ENCODE peak calls at places on chromosomes 4 and X, in six cellular contexts. F, J, W, O, D and H are unnamed samples.

GRCh38 chrX:64204701-64205440 is 637 bp downstream of the AMER1 start:
- DNase-seq in F (peak; percentile 42), J (peak; percentile 0), W (peak; percentile 41), O (peak; percentile 31), D (peak; percentile 53), H (peak; percentile 28)

GRCh38 chrX:135185795-135186443 is 14.7 kb upstream of the CT55 start:
- DNase-seq in F (peak; percentile 34), J (peak; percentile 36), W (peak; percentile 30), O (peak; percentile 54), D (no peak), H (peak; percentile 32)

GRCh38 chrX:7996414-7996813 is 69.2 kb upstream of the PNPLA4 start:
- DNase-seq in F (no peak), J (peak; percentile 28), W (peak; percentile 18), O (peak; percentile 10), D (no peak), H (peak; percentile 9)

GRCh38 chrX:16212436-16212835 is 45.2 kb downstream of the MAGEB17 start:
- DNase-seq in F (no peak), J (peak; percentile 0), W (peak; percentile 35), O (peak; percentile 7), D (no peak), H (no peak)

GRCh38 chr4:38424171-38424871 is 239.7 kb upstream of the KLF3 start:
- DNase-seq in F (no peak), J (peak; percentile 93), W (peak; percentile 4), O (no peak), D (peak; percentile 63), H (peak; percentile 67)

GRCh38 chrX:27309406-27309805 is 153.7 kb downstream of the PPP4R3C start:
- DNase-seq in F (no peak), J (no peak), W (peak; percentile 89), O (no peak), D (no peak), H (no peak)

GRCh38 chr4:145083891-145084640 is 13.9 kb downstream of the ANAPC10 start:
- DNase-seq in F (no peak), J (peak; percentile 10), W (no peak), O (no peak), D (no peak), H (no peak)

GRCh38 chr4:167642250-167642649 is 408.0 kb upstream of the SPOCK3 start:
- DNase-seq in F (no peak), J (no peak), W (peak; percentile 13), O (no peak), D (no peak), H (no peak)

GRCh38 chr4:147110473-147110872 is 164.8 kb upstream of the TTC29 start:
- DNase-seq in F (no peak), J (no peak), W (no peak), O (no peak), D (no peak), H (no peak)

GRCh38 chrX:155871934-155872333 is 9.2 kb upstream of the VAMP7 start:
- DNase-seq in F (no peak), J (no peak), W (no peak), O (no peak), D (no peak), H (no peak)

GRCh38 chr4:7654550-7655266 is 220.0 kb upstream of the PSAPL1 start:
- DNase-seq in F (no peak), J (no peak), W (no peak), O (no peak), D (no peak), H (no peak)

GRCh38 chr4:112552668-112553067 is 36.7 kb upstream of the NEUROG2 start:
- DNase-seq in F (no peak), J (peak; percentile 17), W (no peak), O (no peak), D (no peak), H (no peak)

GRCh38 chrX:85992811-85993229 is 54.5 kb downstream of the CHM start:
- DNase-seq in F (no peak), J (peak; percentile 3), W (peak; percentile 22), O (no peak), D (no peak), H (no peak)

GRCh38 chrX:55521687-55522086 is 32.0 kb upstream of the USP51 start:
- DNase-seq in F (no peak), J (no peak), W (no peak), O (no peak), D (no peak), H (no peak)

GRCh38 chr4:146398896-146399443 is 122.8 kb downstream of the SLC10A7 start:
- DNase-seq in F (no peak), J (no peak), W (no peak), O (peak; percentile 36), D (no peak), H (no peak)

GRCh38 chr4:102867278-102868152 is 1.3 kb upstream of the CISD2 start:
- DNase-seq in F (no peak), J (no peak), W (no peak), O (no peak), D (no peak), H (no peak)

GRCh38 chr4:123777297-123777859 is 380.8 kb downstream of the SPRY1 start:
- DNase-seq in F (no peak), J (no peak), W (peak; percentile 29), O (no peak), D (no peak), H (no peak)

GRCh38 chr4:15744016-15744415 is 34.1 kb upstream of the CD38 start:
- DNase-seq in F (no peak), J (no peak), W (no peak), O (no peak), D (no peak), H (no peak)

DNA sequence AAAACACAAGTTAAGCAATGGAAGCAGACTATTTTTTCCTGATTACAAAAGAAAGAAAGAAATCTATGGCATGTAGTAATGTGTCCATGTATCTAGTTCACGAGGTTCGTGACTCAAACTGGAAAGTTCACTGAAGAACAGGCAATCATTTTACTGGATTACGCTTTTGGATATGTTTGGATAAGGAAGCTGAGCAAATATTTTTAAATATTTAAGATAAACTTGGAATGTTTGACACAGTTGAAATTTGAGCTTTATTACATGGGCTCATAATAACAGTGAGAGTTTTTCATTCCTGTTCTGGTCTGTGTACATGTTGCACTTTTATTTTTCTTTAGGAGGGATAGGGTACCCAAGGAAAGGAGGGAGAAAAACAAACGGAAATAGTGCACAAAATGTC is 244.2 kb upstream of the GK2 start:
- DNase-seq in F (no peak), J (peak; percentile 58), W (peak; percentile 89), O (no peak), D (no peak), H (no peak)
- TF ChIP-seq JUN in F (no peak), J (no peak), W (peak; percentile 7), O (no peak), D (no peak), H (no peak)

DNA sequence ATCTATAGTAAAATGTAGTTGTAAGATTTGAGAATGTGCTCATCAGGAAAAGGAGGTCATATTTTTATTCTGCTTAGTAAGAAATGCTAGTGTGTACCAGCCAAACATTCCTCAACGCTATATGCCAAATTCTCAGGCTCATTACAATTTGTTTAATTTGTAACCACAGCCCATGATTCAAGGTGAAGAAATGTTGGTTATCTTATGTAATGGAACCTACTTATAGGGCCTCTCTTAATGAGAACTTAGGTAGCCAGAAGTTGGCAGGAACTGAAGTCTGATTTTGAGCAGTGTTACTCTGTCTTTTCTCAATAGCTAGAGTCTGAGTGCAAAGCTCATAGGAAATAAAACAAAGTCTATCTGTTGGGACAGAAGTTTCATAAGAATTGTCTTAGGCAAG is 595.0 kb downstream of the GLUD2 start:
- DNase-seq in F (no peak), J (no peak), W (no peak), O (no peak), D (no peak), H (no peak)
- TF ChIP-seq JUN in F (no peak), J (no peak), W (no peak), O (no peak), D (no peak), H (no peak)

GRCh38 chr4:135120190-135120589 is 918.6 kb upstream of the PABPC4L start:
- DNase-seq in F (no peak), J (no peak), W (no peak), O (no peak), D (no peak), H (no peak)
- TF ChIP-seq JUN in F (no peak), J (no peak), W (no peak), O (no peak), D (no peak), H (no peak)

DNA sequence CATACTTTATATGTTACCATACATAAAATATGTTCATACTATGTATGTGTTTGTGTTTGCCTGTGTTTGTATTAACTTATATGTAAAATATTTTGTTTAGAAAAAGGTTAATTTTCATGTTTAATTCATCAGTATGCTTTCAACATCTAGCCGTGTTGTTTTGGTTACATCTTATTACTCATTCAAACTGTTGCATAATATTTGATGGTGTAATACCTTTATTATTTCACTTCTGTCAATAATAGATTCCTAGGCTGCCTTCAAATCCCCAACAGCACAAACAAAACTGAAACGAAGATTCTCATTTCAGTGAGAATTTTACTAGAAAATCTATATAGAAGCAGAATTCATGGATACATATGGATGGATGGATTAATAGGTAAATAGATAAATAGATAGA is 462.3 kb upstream of the ADGRL3 start:
- DNase-seq in F (no peak), J (no peak), W (no peak), O (no peak), D (no peak), H (no peak)
- TF ChIP-seq JUN in F (no peak), J (no peak), W (no peak), O (no peak), D (no peak), H (no peak)